ENCODE peak calls at places on chromosomes 16 and 17, in five cellular contexts. Y is stimulated activated CD4-positive, alpha-beta T cell treated with anti-CD3 and anti-CD28 coated beads, Interleukin-15, amount 100 ng/mL, for 48 hours; N is HTR-8/SVneo; H is neural crest cell; I is amniotic stem cell. W is an unnamed sample.

GRCh38 chr16:4675864-4676786 is 17.2 kb upstream of the NUDT16L1 start:
- DNase-seq in I (no peak), N (no peak), H (no peak), Y (peak), W (no peak)

GRCh38 chr16:24418729-24419128 is 120.6 kb upstream of the RBBP6 start:
- DNase-seq in N (no peak), Y (no peak), H (no peak), I (no peak), W (no peak)

GRCh38 chr17:27567563-27567859 is 63.5 kb upstream of the LGALS9 start:
- DNase-seq in I (no peak), Y (no peak), N (no peak), H (no peak), W (no peak)

GRCh38 chr16:74455213-74455612 is 33.9 kb upstream of the CLEC18B start:
- DNase-seq in I (no peak), Y (no peak), H (no peak), N (no peak), W (no peak)

GRCh38 chr16:83847371-83848225 is 39.8 kb downstream of the HSBP1 start:
- DNase-seq in I (no peak), H (no peak), N (no peak), Y (no peak), W (no peak)

GRCh38 chr17:77697480-77698400 is 260.8 kb upstream of the TNRC6C start:
- DNase-seq in N (no peak), Y (no peak), H (no peak), I (no peak), W (no peak)

GRCh38 chr17:47276868-47277267 is 23.2 kb downstream of the ITGB3 start:
- DNase-seq in H (no peak), N (no peak), Y (no peak), I (peak), W (no peak)

GRCh38 chr17:50147841-50148225 is 2.6 kb downstream of the PPP1R9B start:
- DNase-seq in N (no peak), Y (no peak), I (no peak), H (no peak), W (no peak)

GRCh38 chr16:76583466-76583865 is 306.3 kb downstream of the CNTNAP4 start:
- DNase-seq in Y (no peak), H (no peak), I (no peak), N (no peak), W (no peak)

GRCh38 chr17:17387461-17388362 is 84.5 kb downstream of the NT5M start:
- DNase-seq in N (no peak), H (no peak), Y (no peak), I (no peak), W (no peak)

GRCh38 chr16:81869326-81869725 is 90.2 kb downstream of the PLCG2 start:
- DNase-seq in Y (no peak), H (no peak), I (no peak), N (no peak), W (no peak)

GRCh38 chr17:67993153-67993997 is 2.9 kb downstream of the C17orf58 start:
- DNase-seq in N (peak), Y (peak), H (peak), I (peak), W (peak)

GRCh38 chr16:68272501-68273209 is 8.3 kb downstream of the SLC7A6 start:
- DNase-seq in N (no peak), I (no peak), Y (no peak), H (no peak), W (no peak)

GRCh38 chr16:77223184-77223583 is 24.0 kb downstream of the SYCE1L start:
- DNase-seq in Y (no peak), N (no peak), H (peak), I (no peak), W (no peak)

GRCh38 chr17:35930211-35931065 is at the start of gene RDM1:
- DNase-seq in H (peak), I (no peak), Y (peak), N (peak), W (peak)

GRCh38 chr17:18986541-18987229 is 17.9 kb downstream of the FAM83G start:
- DNase-seq in I (no peak), Y (no peak), H (no peak), N (no peak), W (no peak)

GRCh38 chr17:39925282-39926134 is 1.9 kb downstream of the ORMDL3 start:
- DNase-seq in N (no peak), I (no peak), H (no peak), Y (no peak), W (no peak)

GRCh38 chr16:252366-253337 is 18.0 kb downstream of the FAM234A start:
- DNase-seq in N (no peak), H (no peak), I (no peak), Y (no peak), W (no peak)